ENCODE peak calls at places on chromosomes 2 and 18, in ten cellular contexts. I is transverse colon, Y is stomach, B is A549, P is K562, E is lower leg skin, C is HCT116, L is GM12878, Q is heart left ventricle, D is IMR-90. S is an unnamed sample.

GRCh38 chr2:71536311-71536710 is 83.0 kb downstream of the DYSF start:
- DNase-seq in I (no peak), Y (no peak), B (no peak), P (no peak), E (no peak), C (no peak), L (no peak), Q (no peak), D (no peak), S (no peak)

GRCh38 chr2:239611222-239611795 is 210.5 kb upstream of the HDAC4 start:
- DNase-seq in I (no peak), Y (no peak), B (no peak), P (no peak), E (no peak), C (no peak), L (no peak), Q (no peak), D (no peak), S (no peak)

GRCh38 chr2:99697811-99698568 is 208.2 kb upstream of the REV1 start:
- DNase-seq in I (no peak), Y (no peak), B (no peak), P (no peak), E (no peak), C (no peak), L (no peak), Q (peak), D (peak), S (peak)

GRCh38 chr2:100285691-100286090 is 36.6 kb downstream of the LONRF2 start:
- DNase-seq in I (no peak), Y (no peak), B (no peak), P (no peak), E (no peak), C (peak), L (no peak), Q (no peak), D (peak), S (no peak)

GRCh38 chr2:240468300-240469238 is 33.1 kb downstream of the GPC1 start:
- DNase-seq in I (peak), Y (no peak), B (no peak), P (no peak), E (peak), C (no peak), L (no peak), Q (peak), D (no peak), S (no peak)

GRCh38 chr2:16272038-16272788 is 331.9 kb downstream of the MYCN start:
- DNase-seq in I (no peak), Y (no peak), B (no peak), P (no peak), E (no peak), C (no peak), L (no peak), Q (no peak), D (no peak), S (no peak)

GRCh38 chr18:50716902-50717301 is 102.9 kb downstream of the MRO start:
- DNase-seq in I (no peak), Y (no peak), B (no peak), P (no peak), E (no peak), C (no peak), L (no peak), Q (peak), D (no peak), S (no peak)

GRCh38 chr2:165927774-165928173 is 25.8 kb downstream of the TTC21B start:
- DNase-seq in I (no peak), Y (no peak), B (no peak), P (no peak), E (no peak), C (no peak), L (no peak), Q (no peak), D (no peak), S (no peak)

GRCh38 chr2:152407204-152407721 is 72.3 kb downstream of the FMNL2 start:
- DNase-seq in I (peak), Y (no peak), B (peak), P (peak), E (peak), C (no peak), L (peak), Q (peak), D (peak), S (no peak)

GRCh38 chr2:14761118-14761517 is 128.6 kb downstream of the LRATD1 start:
- DNase-seq in I (no peak), Y (no peak), B (no peak), P (no peak), E (no peak), C (no peak), L (no peak), Q (no peak), D (no peak), S (no peak)

GRCh38 chr18:2111456-2111855 is 459.8 kb downstream of the METTL4 start:
- DNase-seq in I (no peak), Y (no peak), B (no peak), P (no peak), E (no peak), C (no peak), L (no peak), Q (no peak), D (no peak), S (peak)

GRCh38 chr2:168702579-168702978 is 99.9 kb upstream of the NOSTRIN start:
- DNase-seq in I (no peak), Y (no peak), B (no peak), P (no peak), E (no peak), C (no peak), L (no peak), Q (no peak), D (no peak), S (no peak)

GRCh38 chr18:7901657-7902056 is 334.5 kb downstream of the PTPRM start:
- DNase-seq in I (no peak), Y (no peak), B (no peak), P (no peak), E (no peak), C (no peak), L (no peak), Q (no peak), D (peak), S (no peak)

GRCh38 chr2:138630164-138630563 is 128.6 kb downstream of the SPOPL start:
- DNase-seq in I (no peak), Y (no peak), B (no peak), P (no peak), E (no peak), C (no peak), L (no peak), Q (no peak), D (no peak), S (no peak)

GRCh38 chr2:138730497-138731030 is 49.6 kb downstream of the NXPH2 start:
- DNase-seq in I (no peak), Y (no peak), B (no peak), P (no peak), E (no peak), C (no peak), L (no peak), Q (no peak), D (no peak), S (no peak)

GRCh38 chr2:103132536-103133217 is 370.8 kb downstream of the TMEM182 start:
- DNase-seq in I (no peak), Y (no peak), B (no peak), P (no peak), E (no peak), C (no peak), L (no peak), Q (no peak), D (no peak), S (no peak)

GRCh38 chr2:186704897-186705296 is 11.0 kb downstream of the FAM171B start:
- DNase-seq in I (no peak), Y (no peak), B (no peak), P (no peak), E (no peak), C (no peak), L (no peak), Q (no peak), D (no peak), S (no peak)

GRCh38 chr2:26484579-26484978 is 6.7 kb upstream of the OTOF start:
- DNase-seq in I (no peak), Y (no peak), B (no peak), P (no peak), E (no peak), C (no peak), L (no peak), Q (no peak), D (no peak), S (no peak)

GRCh38 chr2:20091305-20091991 is 40.0 kb upstream of the LAPTM4A start:
- DNase-seq in I (peak), Y (no peak), B (peak), P (peak), E (peak), C (no peak), L (no peak), Q (peak), D (peak), S (peak)

GRCh38 chr18:31565782-31566512 is 25.7 kb upstream of the TTR start:
- DNase-seq in I (no peak), Y (no peak), B (no peak), P (no peak), E (no peak), C (no peak), L (no peak), Q (no peak), D (no peak), S (no peak)

GRCh38 chr18:32469190-32469611 is 1.5 kb downstream of the GAREM1 start:
- DNase-seq in I (peak), Y (peak), B (peak), P (no peak), E (no peak), C (peak), L (no peak), Q (peak), D (peak), S (no peak)

GRCh38 chr2:181715033-181715630 is 34.8 kb upstream of the NEUROD1 start:
- DNase-seq in I (peak), Y (peak), B (peak), P (peak), E (peak), C (peak), L (peak), Q (peak), D (peak), S (peak)

GRCh38 chr2:20592106-20593071 is 58.5 kb downstream of the HS1BP3 start:
- DNase-seq in I (peak), Y (peak), B (no peak), P (peak), E (no peak), C (no peak), L (no peak), Q (no peak), D (no peak), S (no peak)

GRCh38 chr2:24731923-24732322 is 61.3 kb downstream of the PTRHD1 start:
- DNase-seq in I (no peak), Y (no peak), B (no peak), P (no peak), E (no peak), C (no peak), L (no peak), Q (no peak), D (no peak), S (no peak)

GRCh38 chr2:126446106-126446695 is 209.8 kb upstream of the GYPC start:
- DNase-seq in I (no peak), Y (no peak), B (no peak), P (no peak), E (no peak), C (no peak), L (no peak), Q (no peak), D (no peak), S (no peak)

GRCh38 chr2:66925128-66925527 is 472.0 kb upstream of the ETAA1 start:
- DNase-seq in I (no peak), Y (no peak), B (no peak), P (no peak), E (no peak), C (no peak), L (no peak), Q (no peak), D (peak), S (no peak)

GRCh38 chr2:222709191-222709891 is 37.9 kb downstream of the MOGAT1 start:
- DNase-seq in I (peak), Y (peak), B (peak), P (peak), E (peak), C (peak), L (no peak), Q (peak), D (peak), S (peak)
- TF ChIP-seq POLR2A in I (no peak), Y (no peak), B (no peak), P (peak), E (no peak), C (no peak), L (no peak), Q (no peak), D (peak), S (no peak)

GRCh38 chr2:61065706-61066688 is at the start of gene SANBR:
- DNase-seq in I (peak), Y (peak), B (peak), P (peak), E (peak), C (peak), L (peak), Q (peak), D (peak), S (peak)
- TF ChIP-seq POLR2A in I (peak), Y (no peak), B (peak), P (peak), E (no peak), C (peak), L (peak), Q (peak), D (no peak), S (peak)

GRCh38 chr2:130845507-130846085 is 8.9 kb downstream of the ARHGEF4 start:
- DNase-seq in I (no peak), Y (no peak), B (no peak), P (no peak), E (no peak), C (no peak), L (no peak), Q (no peak), D (peak), S (peak)
- TF ChIP-seq POLR2A in I (no peak), Y (no peak), B (no peak), P (no peak), E (no peak), C (no peak), L (no peak), Q (no peak), D (no peak), S (no peak)

DNA sequence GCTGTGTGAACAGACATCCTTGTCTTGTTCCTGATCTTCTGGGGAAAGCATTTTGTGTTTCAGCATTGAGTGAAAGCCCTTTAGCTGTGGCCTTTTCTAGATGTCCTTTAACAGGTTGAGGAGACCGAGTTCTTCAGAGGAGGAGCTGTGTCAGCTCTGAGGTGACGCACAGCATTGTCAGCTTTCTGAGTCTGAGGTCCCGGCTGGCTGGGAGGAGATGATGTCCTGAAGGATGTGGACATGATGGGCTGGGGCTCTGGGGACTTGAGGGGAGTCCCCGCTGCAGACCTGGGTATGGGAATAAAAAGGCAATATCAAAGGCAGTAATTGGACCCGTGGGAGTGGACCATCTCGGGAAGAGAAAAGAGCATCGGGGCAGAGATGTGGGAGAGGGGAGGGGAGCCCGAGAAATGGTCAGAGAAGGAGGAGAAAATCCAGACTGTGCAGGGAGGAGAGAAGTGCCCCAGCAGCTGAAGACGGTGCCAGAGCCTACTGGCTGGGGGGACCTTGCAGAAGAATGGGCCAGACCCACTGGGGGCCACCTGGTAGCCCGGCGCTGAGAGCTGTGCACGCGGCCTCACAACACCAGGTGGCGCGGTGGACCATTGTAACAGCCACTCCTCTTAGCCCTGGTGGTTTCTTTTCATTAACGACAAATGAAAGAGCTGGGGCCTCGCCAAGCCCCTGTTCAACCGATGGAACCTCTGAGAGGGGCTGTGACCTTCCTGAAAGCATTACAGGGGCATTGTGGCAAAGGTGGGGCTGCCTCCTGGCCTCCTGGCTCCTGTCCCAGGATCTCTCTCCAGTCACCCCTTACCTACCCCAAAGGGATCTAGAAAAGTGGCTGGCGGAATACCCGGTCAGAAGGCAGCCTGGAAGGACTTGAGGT is 61.6 kb downstream of the ST3GAL5 start:
- DNase-seq in I (peak), Y (peak), B (peak), P (peak), E (peak), C (peak), L (no peak), Q (peak), D (peak), S (peak)
- TF ChIP-seq POLR2A in I (no peak), Y (no peak), B (no peak), P (no peak), E (no peak), C (no peak), L (no peak), Q (no peak), D (peak), S (no peak)

S was measured in H54.